ENCODE peak calls at places on chromosome 2, in seven cellular contexts. One of them, this sample, is unnamed.

GRCh38 chr2:236840215-236840614 is 245.5 kb upstream of the COPS8 start:
- DNase-seq in glutamatergic neuron: no peak
- DNase-seq in cardiac fibroblast: no peak
- DNase-seq in AG09309: no peak
- DNase-seq in cardiac muscle cell: no peak
- DNase-seq in PC-3: no peak
- DNase-seq in osteocyte: no peak
- DNase-seq in this sample: no peak

GRCh38 chr2:235940330-235940729 is 227.9 kb downstream of the GBX2 start:
- DNase-seq in AG09309: peak; percentile 68
- DNase-seq in PC-3: no peak
- DNase-seq in cardiac muscle cell: peak; percentile 98
- DNase-seq in osteocyte: peak; percentile 93
- DNase-seq in cardiac fibroblast: peak; percentile 96
- DNase-seq in glutamatergic neuron: no peak
- DNase-seq in this sample: no peak

GRCh38 chr2:130346041-130346740 is 3.5 kb downstream of the IMP4 start:
- DNase-seq in PC-3: no peak
- DNase-seq in AG09309: no peak
- DNase-seq in cardiac fibroblast: no peak
- DNase-seq in osteocyte: no peak
- DNase-seq in cardiac muscle cell: no peak
- DNase-seq in glutamatergic neuron: no peak
- DNase-seq in this sample: no peak

GRCh38 chr2:231411871-231412615 is 16.5 kb downstream of the B3GNT7 start:
- DNase-seq in cardiac fibroblast: peak; percentile 85
- DNase-seq in cardiac muscle cell: peak; percentile 89
- DNase-seq in osteocyte: peak; percentile 95
- DNase-seq in AG09309: peak; percentile 21
- DNase-seq in PC-3: peak; percentile 91
- DNase-seq in glutamatergic neuron: peak; percentile 96
- DNase-seq in this sample: peak; percentile 80

GRCh38 chr2:238167761-238168160 is 9.0 kb downstream of the ERFE start:
- DNase-seq in cardiac muscle cell: peak; percentile 19
- DNase-seq in cardiac fibroblast: peak; percentile 24
- DNase-seq in PC-3: no peak
- DNase-seq in glutamatergic neuron: no peak
- DNase-seq in AG09309: no peak
- DNase-seq in osteocyte: no peak
- DNase-seq in this sample: no peak

GRCh38 chr2:94874277-94874997 is 3.2 kb downstream of the TEKT4 start:
- DNase-seq in AG09309: no peak
- DNase-seq in glutamatergic neuron: peak; percentile 94
- DNase-seq in cardiac fibroblast: peak; percentile 26
- DNase-seq in cardiac muscle cell: peak; percentile 37
- DNase-seq in PC-3: peak; percentile 80
- DNase-seq in osteocyte: peak; percentile 84
- DNase-seq in this sample: no peak

GRCh38 chr2:47559079-47559684 is 156.2 kb downstream of the MSH2 start:
- DNase-seq in glutamatergic neuron: no peak
- DNase-seq in cardiac fibroblast: no peak
- DNase-seq in AG09309: no peak
- DNase-seq in osteocyte: no peak
- DNase-seq in cardiac muscle cell: peak; percentile 12
- DNase-seq in PC-3: peak; percentile 56
- DNase-seq in this sample: no peak

GRCh38 chr2:164504253-164504652 is 117.0 kb downstream of the GRB14 start:
- DNase-seq in osteocyte: no peak
- DNase-seq in cardiac fibroblast: no peak
- DNase-seq in glutamatergic neuron: no peak
- DNase-seq in AG09309: no peak
- DNase-seq in PC-3: peak; percentile 62
- DNase-seq in cardiac muscle cell: peak; percentile 10
- DNase-seq in this sample: no peak

GRCh38 chr2:229725716-229726346 is 11.5 kb upstream of the DNER start:
- DNase-seq in PC-3: peak; percentile 80
- DNase-seq in osteocyte: no peak
- DNase-seq in cardiac muscle cell: peak; percentile 64
- DNase-seq in glutamatergic neuron: no peak
- DNase-seq in AG09309: peak; percentile 31
- DNase-seq in cardiac fibroblast: peak; percentile 65
- DNase-seq in this sample: peak; percentile 89

GRCh38 chr2:176473177-176473576 is 203.9 kb downstream of the MTX2 start:
- DNase-seq in cardiac muscle cell: peak; percentile 48
- DNase-seq in AG09309: no peak
- DNase-seq in osteocyte: no peak
- DNase-seq in cardiac fibroblast: peak; percentile 35
- DNase-seq in glutamatergic neuron: no peak
- DNase-seq in PC-3: no peak
- DNase-seq in this sample: no peak

GRCh38 chr2:202023198-202023903 is 10.3 kb upstream of the FZD7 start:
- DNase-seq in AG09309: no peak
- DNase-seq in osteocyte: no peak
- DNase-seq in PC-3: no peak
- DNase-seq in glutamatergic neuron: no peak
- DNase-seq in cardiac muscle cell: no peak
- DNase-seq in cardiac fibroblast: no peak
- DNase-seq in this sample: no peak

GRCh38 chr2:239391286-239392071 is 9.3 kb downstream of the HDAC4 start:
- DNase-seq in AG09309: no peak
- DNase-seq in glutamatergic neuron: peak; percentile 16
- DNase-seq in cardiac fibroblast: no peak
- DNase-seq in cardiac muscle cell: no peak
- DNase-seq in osteocyte: no peak
- DNase-seq in PC-3: no peak
- DNase-seq in this sample: no peak

GRCh38 chr2:211126256-211126655 is 569.9 kb downstream of the CPS1 start:
- DNase-seq in glutamatergic neuron: no peak
- DNase-seq in osteocyte: no peak
- DNase-seq in cardiac muscle cell: no peak
- DNase-seq in PC-3: no peak
- DNase-seq in cardiac fibroblast: no peak
- DNase-seq in AG09309: no peak
- DNase-seq in this sample: no peak

GRCh38 chr2:171728989-171729951 is 42.0 kb downstream of the DYNC1I2 start:
- DNase-seq in cardiac fibroblast: no peak
- DNase-seq in osteocyte: no peak
- DNase-seq in glutamatergic neuron: no peak
- DNase-seq in PC-3: no peak
- DNase-seq in cardiac muscle cell: no peak
- DNase-seq in AG09309: no peak
- DNase-seq in this sample: no peak

GRCh38 chr2:239264838-239265651 is 135.8 kb downstream of the HDAC4 start:
- DNase-seq in PC-3: peak; percentile 38
- DNase-seq in cardiac fibroblast: peak; percentile 70
- DNase-seq in AG09309: no peak
- DNase-seq in cardiac muscle cell: peak; percentile 57
- DNase-seq in osteocyte: peak; percentile 80
- DNase-seq in glutamatergic neuron: no peak
- DNase-seq in this sample: peak; percentile 55

GRCh38 chr2:132667716-132668115 is 2.3 kb downstream of the LYPD1 start:
- DNase-seq in cardiac fibroblast: peak; percentile 1
- DNase-seq in AG09309: no peak
- DNase-seq in glutamatergic neuron: no peak
- DNase-seq in cardiac muscle cell: no peak
- DNase-seq in osteocyte: no peak
- DNase-seq in PC-3: no peak
- DNase-seq in this sample: no peak

GRCh38 chr2:132670104-132670960 is at the start of gene LYPD1:
- DNase-seq in glutamatergic neuron: peak; percentile 43
- DNase-seq in PC-3: peak; percentile 54
- DNase-seq in cardiac muscle cell: no peak
- DNase-seq in cardiac fibroblast: no peak
- DNase-seq in AG09309: no peak
- DNase-seq in osteocyte: no peak
- DNase-seq in this sample: no peak

GRCh38 chr2:132669854-132670103 is 226 bp downstream of the LYPD1 start:
- DNase-seq in cardiac muscle cell: no peak
- DNase-seq in PC-3: peak; percentile 45
- DNase-seq in AG09309: no peak
- DNase-seq in cardiac fibroblast: no peak
- DNase-seq in osteocyte: no peak
- DNase-seq in glutamatergic neuron: peak; percentile 66
- DNase-seq in this sample: no peak

GRCh38 chr2:132668986-132669853 is 785 bp downstream of the LYPD1 start:
- DNase-seq in cardiac muscle cell: no peak
- DNase-seq in glutamatergic neuron: peak; percentile 41
- DNase-seq in osteocyte: no peak
- DNase-seq in AG09309: no peak
- DNase-seq in cardiac fibroblast: no peak
- DNase-seq in PC-3: peak; percentile 46
- DNase-seq in this sample: no peak

GRCh38 chr2:132668189-132668833 is 1.7 kb downstream of the LYPD1 start:
- DNase-seq in PC-3: peak; percentile 31
- DNase-seq in cardiac muscle cell: no peak
- DNase-seq in osteocyte: no peak
- DNase-seq in AG09309: no peak
- DNase-seq in cardiac fibroblast: no peak
- DNase-seq in glutamatergic neuron: peak; percentile 83
- DNase-seq in this sample: no peak
- TF ChIP-seq CTCF in PC-3: peak; percentile 53
- TF ChIP-seq CTCF in cardiac muscle cell: peak; percentile 35
- TF ChIP-seq CTCF in osteocyte: no peak
- TF ChIP-seq CTCF in AG09309: peak; percentile 23
- TF ChIP-seq CTCF in cardiac fibroblast: no peak
- TF ChIP-seq CTCF in glutamatergic neuron: peak; percentile 60
- TF ChIP-seq CTCF in this sample: peak; percentile 35

DNA sequence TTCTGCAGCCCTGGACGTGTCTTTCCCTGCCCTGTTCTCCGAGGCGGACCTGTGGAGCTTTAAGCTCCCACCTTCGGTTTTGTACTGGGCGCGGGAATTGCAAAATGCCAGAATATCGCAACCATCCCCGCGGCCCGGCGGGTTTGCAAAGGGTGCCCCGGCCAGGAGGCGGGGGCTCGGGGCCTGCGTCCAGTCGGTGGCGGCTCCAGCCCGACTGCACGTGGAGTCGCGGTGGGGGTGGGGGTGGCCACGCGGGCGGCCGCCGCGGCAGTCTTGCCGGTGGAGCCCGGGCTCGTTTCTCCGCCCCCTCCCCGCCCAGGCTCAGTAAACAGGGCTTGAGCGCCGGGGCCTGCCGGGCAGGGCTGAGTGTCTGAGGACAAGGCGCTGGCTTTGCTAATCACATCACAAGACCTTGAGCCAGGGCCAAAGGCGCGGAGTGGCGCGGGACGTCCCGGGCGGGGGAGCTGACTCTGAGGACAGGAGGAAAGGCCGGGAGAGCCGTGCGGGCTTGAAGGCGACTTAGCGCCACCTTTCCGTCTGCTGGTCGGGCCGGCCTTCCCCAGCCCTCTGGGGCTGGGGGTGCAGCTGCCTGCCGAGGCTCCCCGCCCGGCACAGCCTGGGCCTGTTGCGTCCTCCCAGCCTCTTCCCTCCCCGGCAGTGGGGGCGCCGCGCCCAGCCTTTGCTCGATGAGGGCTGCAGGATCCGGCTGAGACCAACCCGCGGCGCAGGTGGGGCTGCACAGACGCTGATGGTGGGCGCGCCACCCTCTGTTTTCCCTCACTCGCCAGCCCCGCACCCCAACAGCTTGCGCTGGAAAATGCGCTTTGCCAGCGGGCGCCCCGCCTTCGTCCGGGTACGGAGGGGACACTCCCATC is 786 bp upstream of the ZFP36L2 start:
- DNase-seq in cardiac muscle cell: peak; percentile 93
- DNase-seq in glutamatergic neuron: peak; percentile 72
- DNase-seq in PC-3: peak; percentile 82
- DNase-seq in AG09309: no peak
- DNase-seq in cardiac fibroblast: peak; percentile 95
- DNase-seq in osteocyte: peak; percentile 91
- DNase-seq in this sample: peak; percentile 74
- TF ChIP-seq CTCF in cardiac muscle cell: no peak
- TF ChIP-seq CTCF in glutamatergic neuron: no peak
- TF ChIP-seq CTCF in PC-3: peak; percentile 42
- TF ChIP-seq CTCF in AG09309: peak; percentile 45
- TF ChIP-seq CTCF in cardiac fibroblast: peak; percentile 22
- TF ChIP-seq CTCF in osteocyte: peak; percentile 58
- TF ChIP-seq CTCF in this sample: peak; percentile 69

DNA sequence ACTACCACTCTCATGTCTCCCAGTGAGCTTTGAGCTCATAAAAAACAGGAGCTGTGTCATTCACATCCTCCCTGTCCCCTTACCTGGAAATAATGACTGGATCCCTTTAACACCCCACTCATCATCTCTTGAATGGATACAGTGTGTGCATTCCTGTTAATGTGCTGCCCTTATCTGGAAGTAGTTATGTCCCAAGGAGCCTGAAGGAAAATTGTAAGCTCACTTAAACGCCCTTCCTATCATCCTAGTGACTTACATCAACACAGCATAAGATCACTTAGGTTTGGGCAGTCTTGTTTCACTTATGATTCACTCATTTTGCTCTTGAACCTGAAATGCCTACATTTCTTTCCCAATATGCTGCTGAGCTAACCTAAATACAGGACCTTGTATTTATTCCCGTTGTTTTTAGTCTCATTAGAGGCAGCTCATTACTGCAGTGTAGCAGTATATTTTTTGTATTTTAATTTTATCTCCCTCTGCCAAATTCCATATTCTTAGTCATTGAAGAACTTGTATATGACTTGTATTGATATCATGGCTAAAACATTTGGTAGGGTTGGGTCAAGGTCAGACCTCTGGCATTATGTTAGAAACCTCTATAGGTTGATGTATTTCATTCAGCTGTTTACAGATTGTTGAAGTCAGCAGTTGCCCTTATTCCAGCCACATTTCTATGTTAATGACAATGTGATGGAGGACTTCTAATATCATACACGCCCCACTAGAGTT is 72.8 kb downstream of the PKP4 start:
- DNase-seq in cardiac fibroblast: peak; percentile 56
- DNase-seq in AG09309: peak; percentile 47
- DNase-seq in cardiac muscle cell: peak; percentile 45
- DNase-seq in osteocyte: no peak
- DNase-seq in glutamatergic neuron: no peak
- DNase-seq in PC-3: peak; percentile 30
- DNase-seq in this sample: peak; percentile 79
- TF ChIP-seq CTCF in cardiac fibroblast: no peak
- TF ChIP-seq CTCF in AG09309: no peak
- TF ChIP-seq CTCF in cardiac muscle cell: no peak
- TF ChIP-seq CTCF in osteocyte: no peak
- TF ChIP-seq CTCF in glutamatergic neuron: no peak
- TF ChIP-seq CTCF in PC-3: no peak
- TF ChIP-seq CTCF in this sample: no peak

DNA sequence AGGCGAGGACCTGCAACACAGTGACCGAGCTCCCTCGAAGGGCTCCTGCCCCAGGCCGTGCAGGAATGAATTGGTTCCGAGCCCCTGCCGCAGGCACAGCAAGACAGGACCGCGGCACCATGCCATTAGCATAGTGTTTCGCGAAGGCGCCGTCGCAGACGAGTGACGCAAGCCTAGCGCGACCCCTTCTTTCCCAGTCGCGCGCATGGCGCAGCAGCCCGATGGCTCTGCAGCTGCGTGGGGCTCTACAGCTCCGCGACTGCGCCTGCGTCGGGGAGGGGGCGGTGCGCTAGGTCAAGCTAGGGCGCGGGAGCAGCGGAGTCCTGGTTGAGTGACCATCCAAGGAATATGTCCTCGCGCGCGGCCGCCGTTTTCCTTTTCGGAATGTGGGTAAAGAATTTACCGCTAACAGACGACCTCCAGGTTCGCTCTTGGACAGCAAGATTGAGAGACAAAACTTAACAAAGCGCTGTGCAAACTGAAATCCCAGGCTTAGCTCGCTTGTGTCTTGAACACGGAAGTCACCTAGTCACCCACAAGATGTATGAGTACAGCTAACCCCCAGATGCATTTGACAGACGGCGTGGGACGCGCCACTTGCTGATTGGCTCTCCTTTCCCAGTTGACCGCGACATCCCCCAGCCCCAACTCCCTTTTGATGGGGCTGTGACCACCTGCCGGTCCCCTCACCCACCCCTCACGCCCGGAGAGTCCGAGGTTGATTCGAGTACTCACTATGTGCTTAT is at the start of gene TRMT61B:
- DNase-seq in cardiac fibroblast: peak; percentile 95
- DNase-seq in osteocyte: peak; percentile 98
- DNase-seq in AG09309: peak; percentile 71
- DNase-seq in glutamatergic neuron: peak; percentile 99
- DNase-seq in cardiac muscle cell: peak; percentile 96
- DNase-seq in PC-3: peak; percentile 96
- DNase-seq in this sample: peak; percentile 92
- TF ChIP-seq CTCF in cardiac fibroblast: no peak
- TF ChIP-seq CTCF in osteocyte: no peak
- TF ChIP-seq CTCF in AG09309: no peak
- TF ChIP-seq CTCF in glutamatergic neuron: no peak
- TF ChIP-seq CTCF in cardiac muscle cell: no peak
- TF ChIP-seq CTCF in PC-3: no peak
- TF ChIP-seq CTCF in this sample: no peak